ENCODE peak calls at places on chromosomes 11 and 22, in four cellular contexts. S, V, M and K are unnamed samples.

GRCh38 chr11:120208777-120209176 is 2.1 kb upstream of the OAF start:
- DNase-seq in V (no peak), S (no peak), M (no peak), K (no peak)

GRCh38 chr11:15629690-15630321 is 515.1 kb downstream of the INSC start:
- DNase-seq in M (peak; percentile 45), V (no peak), S (no peak), K (peak; percentile 33)

GRCh38 chr11:77637345-77638165 is at the start of gene CLNS1A:
- DNase-seq in V (peak; percentile 87), S (peak; percentile 94), M (peak; percentile 68), K (peak; percentile 76)

GRCh38 chr11:65651589-65652510 is 10.9 kb downstream of the RELA start:
- DNase-seq in M (no peak), V (no peak), S (no peak), K (no peak)

GRCh38 chr11:3837793-3838192 is 3.0 kb downstream of the RHOG start:
- DNase-seq in S (no peak), M (no peak), V (no peak), K (no peak)

GRCh38 chr11:19711911-19712280 is 741 bp upstream of the NAV2 start:
- DNase-seq in V (peak; percentile 16), S (no peak), M (no peak), K (no peak)

GRCh38 chr11:32529994-32530588 is 53.5 kb upstream of the EIF3M start:
- DNase-seq in S (no peak), M (no peak), V (no peak), K (no peak)

GRCh38 chr22:28594076-28594783 is 85.4 kb downstream of the TTC28 start:
- DNase-seq in M (no peak), S (no peak), V (no peak), K (no peak)

GRCh38 chr11:34512810-34513673 is 552 bp downstream of the ELF5 start:
- DNase-seq in M (peak; percentile 52), V (peak; percentile 47), S (no peak), K (peak; percentile 38)

GRCh38 chr11:73215191-73216134 is 2.6 kb upstream of the P2RY2 start:
- DNase-seq in S (no peak), V (no peak), M (no peak), K (no peak)

GRCh38 chr11:119478711-119479285 is 55.8 kb upstream of the THY1 start:
- DNase-seq in V (no peak), M (no peak), S (peak; percentile 20), K (no peak)

GRCh38 chr11:132640952-132641351 is 891.3 kb downstream of the OPCML start:
- DNase-seq in M (no peak), V (no peak), S (no peak), K (no peak)

GRCh38 chr11:73273246-73273890 is 1.2 kb downstream of the P2RY6 start:
- DNase-seq in V (no peak), M (no peak), S (no peak), K (no peak)

GRCh38 chr11:123434262-123434661 is 4.2 kb downstream of the GRAMD1B start:
- DNase-seq in V (no peak), M (no peak), S (no peak), K (no peak)

GRCh38 chr22:35648066-35649025 is at the start of gene APOL6:
- DNase-seq in M (no peak), V (no peak), S (no peak), K (no peak)

GRCh38 chr22:33539202-33539901 is 380.9 kb downstream of the LARGE1 start:
- DNase-seq in M (no peak), V (no peak), S (no peak), K (no peak)

GRCh38 chr11:67022341-67022933 is 497 bp upstream of the SYT12 start:
- DNase-seq in M (no peak), S (peak; percentile 85), V (no peak), K (no peak)

GRCh38 chr11:28105869-28106268 is 2.1 kb downstream of the KIF18A start:
- DNase-seq in M (no peak), V (no peak), S (no peak), K (no peak)

GRCh38 chr22:24230911-24231656 is 13.8 kb downstream of the GGT5 start:
- DNase-seq in S (no peak), V (peak; percentile 25), M (no peak), K (no peak)

GRCh38 chr11:134120921-134121526 is 52.2 kb downstream of the JAM3 start:
- DNase-seq in S (peak; percentile 87), M (no peak), V (no peak), K (no peak)

GRCh38 chr11:105046898-105047579 is 1.9 kb upstream of the CARD16 start:
- DNase-seq in M (no peak), S (no peak), V (peak; percentile 1), K (no peak)

GRCh38 chr22:25027959-25028840 is 75.7 kb downstream of the KIAA1671 start:
- DNase-seq in M (no peak), S (no peak), V (no peak), K (no peak)

GRCh38 chr22:39643311-39644083 is 72.9 kb downstream of the CACNA1I start:
- DNase-seq in V (no peak), S (no peak), M (no peak), K (no peak)

GRCh38 chr11:61602775-61603569 is 22.1 kb upstream of the SYT7 start:
- DNase-seq in S (peak; percentile 86), M (no peak), V (no peak), K (no peak)

GRCh38 chr22:28051787-28052356 is 132.8 kb upstream of the PITPNB start:
- DNase-seq in M (peak; percentile 61), S (peak; percentile 63), V (peak; percentile 55), K (peak; percentile 23)

GRCh38 chr11:15793032-15793996 is 563.0 kb downstream of the SOX6 start:
- DNase-seq in V (no peak), S (no peak), M (no peak), K (no peak)

GRCh38 chr11:8354622-8355417 is 91.1 kb upstream of the LMO1 start:
- DNase-seq in S (no peak), M (no peak), V (no peak), K (no peak)

GRCh38 chr11:46694095-46694494 is 6.3 kb downstream of the ARHGAP1 start:
- DNase-seq in S (no peak), M (no peak), V (no peak), K (no peak)

GRCh38 chr11:86481399-86481798 is 106.7 kb downstream of the CCDC81 start:
- DNase-seq in S (no peak), V (no peak), M (no peak), K (no peak)

GRCh38 chr11:109865558-109866186 is 227.5 kb upstream of the ZC3H12C start:
- DNase-seq in M (no peak), V (no peak), S (peak; percentile 53), K (no peak)

GRCh38 chr11:47946682-47947575 is 33.4 kb upstream of the PTPRJ start:
- DNase-seq in S (peak; percentile 68), V (no peak), M (no peak), K (no peak)

GRCh38 chr11:10505278-10506012 is 35.5 kb downstream of the RNF141 start:
- DNase-seq in M (no peak), S (no peak), V (no peak), K (no peak)

GRCh38 chr11:130145975-130146776 is 13.4 kb upstream of the ST14 start:
- DNase-seq in S (no peak), V (no peak), M (peak; percentile 73), K (peak; percentile 92)

GRCh38 chr11:119788096-119788883 is 59.3 kb upstream of the NECTIN1 start:
- DNase-seq in M (no peak), S (peak; percentile 17), V (no peak), K (no peak)

GRCh38 chr11:76770642-76771445 is 12.3 kb upstream of the TSKU start:
- DNase-seq in M (no peak), S (no peak), V (peak; percentile 55), K (no peak)

GRCh38 chr22:49997221-49997599 is 15.4 kb downstream of the IL17REL start:
- DNase-seq in S (no peak), M (no peak), V (no peak), K (no peak)

GRCh38 chr22:40426671-40427070 is 56.3 kb downstream of the SGSM3 start:
- DNase-seq in M (no peak), S (peak; percentile 88), V (no peak), K (no peak)

GRCh38 chr11:94762208-94762607 is 5.9 kb upstream of the AMOTL1 start:
- DNase-seq in V (no peak), M (no peak), S (no peak), K (no peak)

GRCh38 chr11:8913961-8914660 is 3.1 kb downstream of the AKIP1 start:
- DNase-seq in V (no peak), M (no peak), S (peak; percentile 54), K (no peak)

GRCh38 chr11:86919557-86920210 is 35.5 kb downstream of the FZD4 start:
- DNase-seq in S (no peak), V (peak; percentile 57), M (peak; percentile 48), K (no peak)